ENCODE peak calls at places on chromosomes 4 and X, in five cellular contexts. One of them, this sample, is unnamed.

GRCh38 chr4:121053601-121054143 is 18.7 kb downstream of the NDNF start:
- DNase-seq in lung: no peak
- DNase-seq in IMR-90: no peak
- DNase-seq in uterus: no peak
- DNase-seq in Panc1: no peak
- DNase-seq in this sample: peak; percentile 33

GRCh38 chr4:138869631-138870030 is 145.9 kb upstream of the NOCT start:
- DNase-seq in lung: no peak
- DNase-seq in IMR-90: no peak
- DNase-seq in uterus: no peak
- DNase-seq in Panc1: no peak
- DNase-seq in this sample: peak; percentile 46

GRCh38 chr4:164731827-164732474 is 22.0 kb upstream of the SMIM31 start:
- DNase-seq in lung: no peak
- DNase-seq in IMR-90: peak; percentile 28
- DNase-seq in uterus: peak; percentile 19
- DNase-seq in Panc1: peak; percentile 25
- DNase-seq in this sample: peak; percentile 14

GRCh38 chrX:154804957-154805695 is at the start of gene MPP1:
- DNase-seq in lung: peak; percentile 67
- DNase-seq in IMR-90: peak; percentile 66
- DNase-seq in uterus: peak; percentile 77
- DNase-seq in Panc1: no peak
- DNase-seq in this sample: peak; percentile 75

GRCh38 chr4:61555789-61556188 is 355.7 kb downstream of the ADGRL3 start:
- DNase-seq in lung: no peak
- DNase-seq in IMR-90: peak; percentile 55
- DNase-seq in uterus: peak; percentile 15
- DNase-seq in Panc1: no peak
- DNase-seq in this sample: no peak

GRCh38 chrX:7580127-7580526 is 262.8 kb upstream of the VCX start:
- DNase-seq in lung: no peak
- DNase-seq in IMR-90: no peak
- DNase-seq in uterus: no peak
- DNase-seq in Panc1: no peak
- DNase-seq in this sample: no peak

GRCh38 chr4:40055379-40055872 is 1.2 kb upstream of the N4BP2 start:
- DNase-seq in lung: no peak
- DNase-seq in IMR-90: no peak
- DNase-seq in uterus: no peak
- DNase-seq in Panc1: no peak
- DNase-seq in this sample: no peak

GRCh38 chr4:124202106-124202505 is 510.4 kb downstream of the ANKRD50 start:
- DNase-seq in lung: no peak
- DNase-seq in IMR-90: peak; percentile 50
- DNase-seq in uterus: peak; percentile 57
- DNase-seq in Panc1: no peak
- DNase-seq in this sample: peak; percentile 14

GRCh38 chr4:53908661-53909078 is 155.7 kb downstream of the CHIC2 start:
- DNase-seq in lung: peak; percentile 48
- DNase-seq in IMR-90: peak; percentile 97
- DNase-seq in uterus: no peak
- DNase-seq in Panc1: peak; percentile 61
- DNase-seq in this sample: no peak

GRCh38 chr4:3332498-3332897 is 39.7 kb downstream of the RGS12 start:
- DNase-seq in lung: no peak
- DNase-seq in IMR-90: no peak
- DNase-seq in uterus: no peak
- DNase-seq in Panc1: no peak
- DNase-seq in this sample: no peak

GRCh38 chr4:26076000-26076587 is 162.1 kb downstream of the SMIM20 start:
- DNase-seq in lung: no peak
- DNase-seq in IMR-90: peak; percentile 81
- DNase-seq in uterus: no peak
- DNase-seq in Panc1: no peak
- DNase-seq in this sample: no peak

GRCh38 chrX:56728752-56729151 is 291 bp upstream of the NBDY start:
- DNase-seq in lung: no peak
- DNase-seq in IMR-90: peak; percentile 5
- DNase-seq in uterus: no peak
- DNase-seq in Panc1: no peak
- DNase-seq in this sample: no peak

GRCh38 chrX:139826065-139827044 is 106.5 kb downstream of the ATP11C start:
- DNase-seq in lung: no peak
- DNase-seq in IMR-90: peak; percentile 83
- DNase-seq in uterus: no peak
- DNase-seq in Panc1: no peak
- DNase-seq in this sample: no peak

GRCh38 chr4:139922625-139923024 is 231.4 kb downstream of the MAML3 start:
- DNase-seq in lung: no peak
- DNase-seq in IMR-90: peak; percentile 50
- DNase-seq in uterus: no peak
- DNase-seq in Panc1: no peak
- DNase-seq in this sample: no peak

GRCh38 chr4:183691006-183691405 is 31.9 kb downstream of the TRAPPC11 start:
- DNase-seq in lung: no peak
- DNase-seq in IMR-90: no peak
- DNase-seq in uterus: no peak
- DNase-seq in Panc1: no peak
- DNase-seq in this sample: no peak

GRCh38 chr4:144621681-144622080 is 24.3 kb upstream of the HHIP start:
- DNase-seq in lung: no peak
- DNase-seq in IMR-90: no peak
- DNase-seq in uterus: no peak
- DNase-seq in Panc1: no peak
- DNase-seq in this sample: no peak

GRCh38 chrX:46811101-46811500 is 25.7 kb upstream of the RP2 start:
- DNase-seq in lung: no peak
- DNase-seq in IMR-90: no peak
- DNase-seq in uterus: no peak
- DNase-seq in Panc1: no peak
- DNase-seq in this sample: no peak

GRCh38 chr4:161658658-161659057 is 505.1 kb downstream of the FSTL5 start:
- DNase-seq in lung: no peak
- DNase-seq in IMR-90: no peak
- DNase-seq in uterus: no peak
- DNase-seq in Panc1: no peak
- DNase-seq in this sample: no peak

GRCh38 chr4:133866328-133866699 is 335.3 kb downstream of the PABPC4L start:
- DNase-seq in lung: no peak
- DNase-seq in IMR-90: peak; percentile 28
- DNase-seq in uterus: no peak
- DNase-seq in Panc1: no peak
- DNase-seq in this sample: no peak

GRCh38 chrX:110316351-110317078 is 1.4 kb downstream of the AMMECR1 start:
- DNase-seq in lung: no peak
- DNase-seq in IMR-90: no peak
- DNase-seq in uterus: no peak
- DNase-seq in Panc1: no peak
- DNase-seq in this sample: no peak

GRCh38 chr4:11138964-11139363 is 289.7 kb downstream of the HS3ST1 start:
- DNase-seq in lung: no peak
- DNase-seq in IMR-90: no peak
- DNase-seq in uterus: no peak
- DNase-seq in Panc1: no peak
- DNase-seq in this sample: no peak
- H3K9me3 ChIP-seq in lung: no peaks in the 10 kb centered on the region
- H3K9me3 ChIP-seq in IMR-90: peaks cover 3% of the 10 kb centered on the region
- H3K9me3 ChIP-seq in uterus: no peaks in the 10 kb centered on the region
- H3K9me3 ChIP-seq in Panc1: no peaks in the 10 kb centered on the region
- H3K9me3 ChIP-seq in this sample: no peaks in the 10 kb centered on the region

DNA sequence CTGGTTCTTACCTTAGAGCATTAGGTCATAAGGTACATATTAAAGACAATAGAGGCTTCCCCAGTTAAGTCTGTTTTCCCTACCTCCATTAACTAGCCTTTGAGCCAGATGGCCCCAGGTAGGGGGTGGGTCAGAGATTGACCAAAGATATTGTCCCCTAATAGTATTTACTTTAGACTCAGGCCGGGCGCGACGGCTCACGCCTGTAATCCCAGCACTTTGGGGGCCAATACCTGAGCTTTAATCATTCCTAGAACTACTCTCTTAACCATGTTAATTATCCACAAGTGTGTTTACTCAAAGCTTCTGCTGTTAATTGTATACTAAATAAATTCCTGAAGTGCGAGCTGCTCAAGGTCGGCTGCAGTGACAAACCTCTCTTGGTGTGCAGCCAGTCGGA is 28.0 kb upstream of the AMBN start:
- DNase-seq in lung: no peak
- DNase-seq in IMR-90: no peak
- DNase-seq in uterus: no peak
- DNase-seq in Panc1: no peak
- DNase-seq in this sample: no peak
- TF ChIP-seq CTCF in lung: no peak
- TF ChIP-seq CTCF in IMR-90: no peak
- TF ChIP-seq CTCF in uterus: no peak
- TF ChIP-seq CTCF in Panc1: no peak
- TF ChIP-seq CTCF in this sample: no peak

GRCh38 chr4:8915201-8916200 is 43.9 kb upstream of the HMX1 start:
- DNase-seq in lung: no peak
- DNase-seq in IMR-90: no peak
- DNase-seq in uterus: no peak
- DNase-seq in Panc1: no peak
- DNase-seq in this sample: no peak
- H3K27ac ChIP-seq in lung: no peak overlapping the region
- H3K27ac ChIP-seq in IMR-90: no peak overlapping the region
- H3K27ac ChIP-seq in uterus: no peak overlapping the region
- H3K27ac ChIP-seq in Panc1: no peak overlapping the region
- H3K27ac ChIP-seq in this sample: no peak overlapping the region

DNA sequence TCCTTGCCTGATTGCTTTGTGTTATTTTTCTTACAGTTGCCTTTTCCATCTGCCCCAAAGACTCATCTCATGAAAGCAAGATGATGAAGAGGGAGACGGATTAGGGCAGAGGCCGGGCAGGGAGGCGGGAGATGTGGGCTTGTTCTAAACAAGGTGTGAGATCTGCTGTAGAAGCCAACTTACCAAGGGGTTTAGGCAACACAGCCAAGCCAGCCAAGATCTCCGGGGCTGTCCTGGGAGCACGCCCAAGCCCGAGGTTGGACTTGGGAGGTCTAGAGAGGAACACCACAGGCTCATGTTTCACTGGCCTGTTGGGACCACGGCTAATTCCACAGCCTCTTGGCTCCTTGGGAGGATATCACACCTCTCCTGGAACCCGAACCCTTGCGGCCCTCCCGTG is 171.4 kb downstream of the CRLF2 start:
- DNase-seq in lung: no peak
- DNase-seq in IMR-90: no peak
- DNase-seq in uterus: no peak
- DNase-seq in Panc1: no peak
- DNase-seq in this sample: no peak
- H3K9me3 ChIP-seq in lung: peaks cover 32% of the 10 kb centered on the region
- H3K9me3 ChIP-seq in IMR-90: peaks cover 34% of the 10 kb centered on the region
- H3K9me3 ChIP-seq in uterus: peaks cover 7% of the 10 kb centered on the region
- H3K9me3 ChIP-seq in Panc1: no peaks in the 10 kb centered on the region
- H3K9me3 ChIP-seq in this sample: peaks cover 44% of the 10 kb centered on the region

GRCh38 chrX:76248901-76249300 is 76.0 kb downstream of the PBDC1 start:
- DNase-seq in lung: no peak
- DNase-seq in IMR-90: no peak
- DNase-seq in uterus: no peak
- DNase-seq in Panc1: no peak
- DNase-seq in this sample: no peak

DNA sequence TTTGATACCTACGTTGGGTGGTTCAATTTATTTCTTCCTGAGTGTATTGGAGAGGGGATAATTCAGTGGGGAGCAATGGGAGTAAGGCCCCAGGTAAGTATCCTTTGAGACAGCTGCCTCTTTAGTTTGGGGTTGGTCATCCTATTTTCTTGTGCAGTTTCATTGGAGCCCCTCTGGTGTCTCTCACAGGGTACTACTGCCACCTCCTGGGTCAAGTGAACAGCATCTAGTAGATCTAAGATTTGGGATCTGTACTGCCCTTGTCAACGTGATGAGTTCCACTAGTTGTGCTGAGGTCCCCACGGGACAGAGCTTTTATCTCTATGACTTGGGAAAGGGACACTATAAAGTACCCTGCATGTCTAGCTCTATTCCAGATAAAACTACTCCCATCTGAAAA is 80.6 kb downstream of the PBDC1 start:
- DNase-seq in lung: no peak
- DNase-seq in IMR-90: peak; percentile 56
- DNase-seq in uterus: peak; percentile 20
- DNase-seq in Panc1: peak; percentile 8
- DNase-seq in this sample: no peak
- TF ChIP-seq CTCF in lung: peak; percentile 23
- TF ChIP-seq CTCF in IMR-90: peak; percentile 65
- TF ChIP-seq CTCF in uterus: peak; percentile 38
- TF ChIP-seq CTCF in Panc1: peak; percentile 67
- TF ChIP-seq CTCF in this sample: peak; percentile 57

DNA sequence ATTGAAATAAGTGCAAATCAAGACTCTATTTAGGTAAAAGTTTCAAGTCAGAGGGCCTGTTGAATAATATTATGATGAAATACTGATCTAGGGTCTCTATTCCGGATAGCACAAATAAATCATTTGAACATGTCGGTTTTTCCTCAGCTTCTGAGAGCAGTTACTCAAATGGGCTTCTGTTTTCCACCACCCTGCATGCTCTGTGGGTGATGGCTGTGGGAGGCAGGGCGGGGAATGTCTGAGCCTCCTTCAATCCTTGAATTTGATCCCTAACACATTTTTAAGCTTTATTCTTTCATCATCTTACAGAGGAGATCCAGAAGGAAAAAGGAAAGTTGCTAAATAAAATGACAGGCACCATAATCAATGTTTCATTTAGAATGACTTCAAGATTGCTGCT is 8.5 kb downstream of the UNC5C start:
- DNase-seq in lung: no peak
- DNase-seq in IMR-90: no peak
- DNase-seq in uterus: no peak
- DNase-seq in Panc1: no peak
- DNase-seq in this sample: no peak
- H3K27ac ChIP-seq in lung: no peak overlapping the region
- H3K27ac ChIP-seq in IMR-90: no peak overlapping the region
- H3K27ac ChIP-seq in uterus: peak overlapping the region; percentile 23
- H3K27ac ChIP-seq in Panc1: no peak overlapping the region
- H3K27ac ChIP-seq in this sample: peak overlapping the region; percentile 92

GRCh38 chr4:130574215-130574614 is 1478.3 kb downstream of the C4orf33 start:
- DNase-seq in lung: no peak
- DNase-seq in IMR-90: no peak
- DNase-seq in uterus: no peak
- DNase-seq in Panc1: no peak
- DNase-seq in this sample: no peak

GRCh38 chr4:130573742-130574141 is 1477.8 kb downstream of the C4orf33 start:
- DNase-seq in lung: no peak
- DNase-seq in IMR-90: no peak
- DNase-seq in uterus: no peak
- DNase-seq in Panc1: no peak
- DNase-seq in this sample: no peak

DNA sequence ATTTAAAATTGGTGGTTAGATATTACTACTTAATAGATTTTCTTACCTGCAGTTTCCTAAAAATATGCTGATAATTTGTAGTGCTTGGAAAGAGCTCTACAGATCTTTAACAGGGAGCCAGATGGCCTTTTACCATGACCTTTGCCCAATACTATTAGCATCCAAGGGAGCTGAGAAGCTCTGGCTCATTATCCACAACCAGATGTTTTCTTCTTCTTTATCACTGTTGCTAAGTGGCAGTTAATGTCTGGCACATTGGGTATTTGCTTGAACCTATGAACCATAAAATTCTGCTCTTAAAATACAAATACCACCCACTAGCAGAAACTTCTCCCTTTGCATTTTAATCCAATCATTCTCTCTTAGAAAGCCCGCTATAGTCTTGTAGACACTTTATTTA is 1480.3 kb downstream of the C4orf33 start:
- DNase-seq in lung: no peak
- DNase-seq in IMR-90: no peak
- DNase-seq in uterus: no peak
- DNase-seq in Panc1: no peak
- DNase-seq in this sample: no peak
- H3K9me3 ChIP-seq in lung: no peaks in the 10 kb centered on the region
- H3K9me3 ChIP-seq in IMR-90: no peaks in the 10 kb centered on the region
- H3K9me3 ChIP-seq in uterus: no peaks in the 10 kb centered on the region
- H3K9me3 ChIP-seq in Panc1: no peaks in the 10 kb centered on the region
- H3K9me3 ChIP-seq in this sample: no peaks in the 10 kb centered on the region